ENCODE peak calls at places on chromosomes 3 and 15, in seven cellular contexts. One of them, this sample, is unnamed.

GRCh38 chr3:15324335-15324734 is 8.1 kb downstream of the SH3BP5 start:
- DNase-seq in CD8-positive, alpha-beta T cell: no peak
- DNase-seq in B cell: no peak
- DNase-seq in CD4-positive, alpha-beta T cell: no peak
- DNase-seq in neural progenitor cell: no peak
- DNase-seq in cardiac fibroblast: peak
- DNase-seq in foreskin fibroblast: peak
- DNase-seq in this sample: no peak

GRCh38 chr3:123657578-123657977 is 72.7 kb upstream of the HACD2 start:
- DNase-seq in CD8-positive, alpha-beta T cell: no peak
- DNase-seq in B cell: no peak
- DNase-seq in CD4-positive, alpha-beta T cell: no peak
- DNase-seq in neural progenitor cell: no peak
- DNase-seq in cardiac fibroblast: peak
- DNase-seq in foreskin fibroblast: peak
- DNase-seq in this sample: no peak

GRCh38 chr3:51559266-51559907 is 20.9 kb downstream of the RAD54L2 start:
- DNase-seq in CD8-positive, alpha-beta T cell: no peak
- DNase-seq in B cell: no peak
- DNase-seq in CD4-positive, alpha-beta T cell: no peak
- DNase-seq in neural progenitor cell: no peak
- DNase-seq in cardiac fibroblast: peak
- DNase-seq in foreskin fibroblast: peak
- DNase-seq in this sample: no peak

GRCh38 chr15:70935631-70936030 is 43.0 kb downstream of the LRRC49 start:
- DNase-seq in CD8-positive, alpha-beta T cell: no peak
- DNase-seq in B cell: no peak
- DNase-seq in CD4-positive, alpha-beta T cell: no peak
- DNase-seq in neural progenitor cell: no peak
- DNase-seq in cardiac fibroblast: no peak
- DNase-seq in foreskin fibroblast: no peak
- DNase-seq in this sample: no peak

GRCh38 chr3:183306798-183307671 is 54.0 kb downstream of the B3GNT5 start:
- DNase-seq in CD8-positive, alpha-beta T cell: peak
- DNase-seq in B cell: peak
- DNase-seq in CD4-positive, alpha-beta T cell: peak
- DNase-seq in neural progenitor cell: no peak
- DNase-seq in cardiac fibroblast: peak
- DNase-seq in foreskin fibroblast: peak
- DNase-seq in this sample: no peak

GRCh38 chr15:64845183-64845611 is 3.5 kb downstream of the PLEKHO2 start:
- DNase-seq in CD8-positive, alpha-beta T cell: no peak
- DNase-seq in B cell: no peak
- DNase-seq in CD4-positive, alpha-beta T cell: no peak
- DNase-seq in neural progenitor cell: peak
- DNase-seq in cardiac fibroblast: peak
- DNase-seq in foreskin fibroblast: peak
- DNase-seq in this sample: no peak

GRCh38 chr15:58606577-58607080 is 142.9 kb downstream of the ADAM10 start:
- DNase-seq in CD8-positive, alpha-beta T cell: no peak
- DNase-seq in B cell: no peak
- DNase-seq in CD4-positive, alpha-beta T cell: no peak
- DNase-seq in neural progenitor cell: no peak
- DNase-seq in cardiac fibroblast: no peak
- DNase-seq in foreskin fibroblast: no peak
- DNase-seq in this sample: no peak

GRCh38 chr3:355622-356021 is 159.1 kb downstream of the CHL1 start:
- DNase-seq in CD8-positive, alpha-beta T cell: no peak
- DNase-seq in B cell: no peak
- DNase-seq in CD4-positive, alpha-beta T cell: no peak
- DNase-seq in neural progenitor cell: no peak
- DNase-seq in cardiac fibroblast: peak
- DNase-seq in foreskin fibroblast: no peak
- DNase-seq in this sample: no peak

GRCh38 chr3:50599716-50600118 is 11.9 kb downstream of the CISH start:
- DNase-seq in CD8-positive, alpha-beta T cell: no peak
- DNase-seq in B cell: no peak
- DNase-seq in CD4-positive, alpha-beta T cell: no peak
- DNase-seq in neural progenitor cell: no peak
- DNase-seq in cardiac fibroblast: peak
- DNase-seq in foreskin fibroblast: no peak
- DNase-seq in this sample: no peak

GRCh38 chr3:58308728-58309127 is 2.4 kb downstream of the HTD2 start:
- DNase-seq in CD8-positive, alpha-beta T cell: no peak
- DNase-seq in B cell: no peak
- DNase-seq in CD4-positive, alpha-beta T cell: no peak
- DNase-seq in neural progenitor cell: no peak
- DNase-seq in cardiac fibroblast: peak
- DNase-seq in foreskin fibroblast: peak
- DNase-seq in this sample: no peak

GRCh38 chr3:152258448-152259302 is 10.1 kb upstream of the MBNL1 start:
- DNase-seq in CD8-positive, alpha-beta T cell: peak
- DNase-seq in B cell: no peak
- DNase-seq in CD4-positive, alpha-beta T cell: peak
- DNase-seq in neural progenitor cell: no peak
- DNase-seq in cardiac fibroblast: peak
- DNase-seq in foreskin fibroblast: peak
- DNase-seq in this sample: no peak

GRCh38 chr3:163951397-163951987 is 1126.8 kb downstream of the SI start:
- DNase-seq in CD8-positive, alpha-beta T cell: no peak
- DNase-seq in B cell: no peak
- DNase-seq in CD4-positive, alpha-beta T cell: no peak
- DNase-seq in neural progenitor cell: no peak
- DNase-seq in cardiac fibroblast: no peak
- DNase-seq in foreskin fibroblast: no peak
- DNase-seq in this sample: no peak

GRCh38 chr3:10334461-10334860 is 13.5 kb upstream of the SEC13 start:
- DNase-seq in CD8-positive, alpha-beta T cell: no peak
- DNase-seq in B cell: no peak
- DNase-seq in CD4-positive, alpha-beta T cell: no peak
- DNase-seq in neural progenitor cell: peak
- DNase-seq in cardiac fibroblast: peak
- DNase-seq in foreskin fibroblast: peak
- DNase-seq in this sample: no peak

GRCh38 chr3:10505050-10505790 is at the start of gene ATP2B2:
- DNase-seq in CD8-positive, alpha-beta T cell: no peak
- DNase-seq in B cell: peak
- DNase-seq in CD4-positive, alpha-beta T cell: no peak
- DNase-seq in neural progenitor cell: peak
- DNase-seq in cardiac fibroblast: no peak
- DNase-seq in foreskin fibroblast: peak
- DNase-seq in this sample: peak

GRCh38 chr15:47806008-47806407 is 88.7 kb downstream of the SEMA6D start:
- DNase-seq in CD8-positive, alpha-beta T cell: no peak
- DNase-seq in B cell: no peak
- DNase-seq in CD4-positive, alpha-beta T cell: no peak
- DNase-seq in neural progenitor cell: no peak
- DNase-seq in cardiac fibroblast: no peak
- DNase-seq in foreskin fibroblast: no peak
- DNase-seq in this sample: no peak

GRCh38 chr15:50718700-50719125 is 32.1 kb upstream of the TRPM7 start:
- DNase-seq in CD8-positive, alpha-beta T cell: no peak
- DNase-seq in B cell: no peak
- DNase-seq in CD4-positive, alpha-beta T cell: no peak
- DNase-seq in neural progenitor cell: no peak
- DNase-seq in cardiac fibroblast: no peak
- DNase-seq in foreskin fibroblast: no peak
- DNase-seq in this sample: no peak

GRCh38 chr3:105827959-105828358 is 40.9 kb downstream of the CBLB start:
- DNase-seq in CD8-positive, alpha-beta T cell: no peak
- DNase-seq in B cell: no peak
- DNase-seq in CD4-positive, alpha-beta T cell: no peak
- DNase-seq in neural progenitor cell: no peak
- DNase-seq in cardiac fibroblast: peak
- DNase-seq in foreskin fibroblast: peak
- DNase-seq in this sample: no peak

GRCh38 chr3:185024966-185025365 is 127.9 kb downstream of the C3orf70 start:
- DNase-seq in CD8-positive, alpha-beta T cell: no peak
- DNase-seq in B cell: no peak
- DNase-seq in CD4-positive, alpha-beta T cell: no peak
- DNase-seq in neural progenitor cell: no peak
- DNase-seq in cardiac fibroblast: peak
- DNase-seq in foreskin fibroblast: no peak
- DNase-seq in this sample: no peak

GRCh38 chr3:53382106-53382505 is 34.8 kb upstream of the DCP1A start:
- DNase-seq in CD8-positive, alpha-beta T cell: no peak
- DNase-seq in B cell: no peak
- DNase-seq in CD4-positive, alpha-beta T cell: no peak
- DNase-seq in neural progenitor cell: no peak
- DNase-seq in cardiac fibroblast: peak
- DNase-seq in foreskin fibroblast: no peak
- DNase-seq in this sample: no peak

GRCh38 chr3:156687023-156687422 is 12.6 kb downstream of the TIPARP start:
- DNase-seq in CD8-positive, alpha-beta T cell: no peak
- DNase-seq in B cell: no peak
- DNase-seq in CD4-positive, alpha-beta T cell: no peak
- DNase-seq in neural progenitor cell: no peak
- DNase-seq in cardiac fibroblast: no peak
- DNase-seq in foreskin fibroblast: no peak
- DNase-seq in this sample: no peak

GRCh38 chr3:56321892-56322291 is 146.4 kb downstream of the ERC2 start:
- DNase-seq in CD8-positive, alpha-beta T cell: no peak
- DNase-seq in B cell: peak
- DNase-seq in CD4-positive, alpha-beta T cell: no peak
- DNase-seq in neural progenitor cell: no peak
- DNase-seq in cardiac fibroblast: no peak
- DNase-seq in foreskin fibroblast: no peak
- DNase-seq in this sample: no peak

GRCh38 chr3:99066863-99067262 is 165.4 kb upstream of the DCBLD2 start:
- DNase-seq in CD8-positive, alpha-beta T cell: no peak
- DNase-seq in B cell: no peak
- DNase-seq in CD4-positive, alpha-beta T cell: no peak
- DNase-seq in neural progenitor cell: no peak
- DNase-seq in cardiac fibroblast: no peak
- DNase-seq in foreskin fibroblast: no peak
- DNase-seq in this sample: no peak

GRCh38 chr3:142022381-142022780 is 127.0 kb downstream of the TFDP2 start:
- DNase-seq in CD8-positive, alpha-beta T cell: no peak
- DNase-seq in B cell: no peak
- DNase-seq in CD4-positive, alpha-beta T cell: no peak
- DNase-seq in neural progenitor cell: peak
- DNase-seq in cardiac fibroblast: peak
- DNase-seq in foreskin fibroblast: no peak
- DNase-seq in this sample: no peak
- TF ChIP-seq CTCF in CD8-positive, alpha-beta T cell: no peak
- TF ChIP-seq CTCF in B cell: no peak
- TF ChIP-seq CTCF in CD4-positive, alpha-beta T cell: no peak
- TF ChIP-seq CTCF in neural progenitor cell: peak
- TF ChIP-seq CTCF in cardiac fibroblast: no peak
- TF ChIP-seq CTCF in foreskin fibroblast: no peak
- TF ChIP-seq CTCF in this sample: peak

GRCh38 chr3:75001330-75001729 is 386.9 kb upstream of the CNTN3 start:
- DNase-seq in CD8-positive, alpha-beta T cell: no peak
- DNase-seq in B cell: no peak
- DNase-seq in CD4-positive, alpha-beta T cell: no peak
- DNase-seq in neural progenitor cell: no peak
- DNase-seq in cardiac fibroblast: peak
- DNase-seq in foreskin fibroblast: peak
- DNase-seq in this sample: no peak
- TF ChIP-seq CTCF in CD8-positive, alpha-beta T cell: no peak
- TF ChIP-seq CTCF in B cell: no peak
- TF ChIP-seq CTCF in CD4-positive, alpha-beta T cell: no peak
- TF ChIP-seq CTCF in neural progenitor cell: peak
- TF ChIP-seq CTCF in cardiac fibroblast: no peak
- TF ChIP-seq CTCF in foreskin fibroblast: peak
- TF ChIP-seq CTCF in this sample: peak

DNA sequence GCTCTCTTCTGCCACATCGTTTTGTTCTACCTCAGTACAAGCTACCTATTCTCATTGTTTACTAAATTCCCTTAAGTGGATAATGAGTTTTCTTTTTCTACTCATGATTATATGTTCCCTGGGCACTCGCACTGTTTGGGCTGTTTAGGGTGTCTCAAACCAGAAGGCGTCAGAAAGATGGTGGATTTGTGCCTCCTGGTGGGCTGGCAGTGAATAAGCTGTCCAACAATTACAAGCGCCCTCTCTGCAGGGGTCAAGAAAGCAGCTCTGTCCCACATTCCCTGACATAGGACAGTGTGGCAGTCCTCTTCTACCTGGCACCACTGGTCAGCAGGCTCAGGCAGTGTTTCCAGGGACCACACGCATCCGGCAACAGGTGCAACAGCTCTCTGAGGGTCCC is 173.4 kb upstream of the PPP2R3A start:
- DNase-seq in CD8-positive, alpha-beta T cell: no peak
- DNase-seq in B cell: no peak
- DNase-seq in CD4-positive, alpha-beta T cell: no peak
- DNase-seq in neural progenitor cell: peak
- DNase-seq in cardiac fibroblast: no peak
- DNase-seq in foreskin fibroblast: no peak
- DNase-seq in this sample: no peak
- TF ChIP-seq CTCF in CD8-positive, alpha-beta T cell: no peak
- TF ChIP-seq CTCF in B cell: no peak
- TF ChIP-seq CTCF in CD4-positive, alpha-beta T cell: no peak
- TF ChIP-seq CTCF in neural progenitor cell: peak
- TF ChIP-seq CTCF in cardiac fibroblast: no peak
- TF ChIP-seq CTCF in foreskin fibroblast: no peak
- TF ChIP-seq CTCF in this sample: peak

GRCh38 chr15:77784361-77785292 is 151.9 kb upstream of the LINGO1 start:
- DNase-seq in CD8-positive, alpha-beta T cell: no peak
- DNase-seq in B cell: no peak
- DNase-seq in CD4-positive, alpha-beta T cell: no peak
- DNase-seq in neural progenitor cell: peak
- DNase-seq in cardiac fibroblast: peak
- DNase-seq in foreskin fibroblast: peak
- DNase-seq in this sample: no peak
- TF ChIP-seq CTCF in CD8-positive, alpha-beta T cell: no peak
- TF ChIP-seq CTCF in B cell: no peak
- TF ChIP-seq CTCF in CD4-positive, alpha-beta T cell: no peak
- TF ChIP-seq CTCF in neural progenitor cell: peak
- TF ChIP-seq CTCF in cardiac fibroblast: peak
- TF ChIP-seq CTCF in foreskin fibroblast: peak
- TF ChIP-seq CTCF in this sample: peak

GRCh38 chr3:39383913-39384664 is 919 bp downstream of the SLC25A38 start:
- DNase-seq in CD8-positive, alpha-beta T cell: peak
- DNase-seq in B cell: peak
- DNase-seq in CD4-positive, alpha-beta T cell: peak
- DNase-seq in neural progenitor cell: peak
- DNase-seq in cardiac fibroblast: peak
- DNase-seq in foreskin fibroblast: peak
- DNase-seq in this sample: peak
- TF ChIP-seq CTCF in CD8-positive, alpha-beta T cell: no peak
- TF ChIP-seq CTCF in B cell: no peak
- TF ChIP-seq CTCF in CD4-positive, alpha-beta T cell: no peak
- TF ChIP-seq CTCF in neural progenitor cell: peak
- TF ChIP-seq CTCF in cardiac fibroblast: no peak
- TF ChIP-seq CTCF in foreskin fibroblast: no peak
- TF ChIP-seq CTCF in this sample: no peak

This sample was measured in D721Med.